ENCODE peak calls at places on chromosomes 5 and 9, in four cellular contexts. One of them, this sample, is unnamed.
A peak's percentile ranks its signal among the peaks of the same experiment; 100 is the strongest.

GRCh38 chr9:105129731-105130130 is 114.7 kb upstream of the SLC44A1 start:
- DNase-seq in IMR-90: no peak
- DNase-seq in H1: no peak
- DNase-seq in K562: no peak
- DNase-seq in this sample: no peak

GRCh38 chr9:123482295-123482970 is 126.4 kb downstream of the CRB2 start:
- DNase-seq in IMR-90: no peak
- DNase-seq in H1: peak; percentile 68
- DNase-seq in K562: no peak
- DNase-seq in this sample: no peak

GRCh38 chr5:59746261-59746765 is 147.2 kb downstream of the PDE4D start:
- DNase-seq in IMR-90: peak; percentile 6
- DNase-seq in H1: no peak
- DNase-seq in K562: no peak
- DNase-seq in this sample: no peak

GRCh38 chr5:90142531-90142930 is 267.0 kb downstream of the CETN3 start:
- DNase-seq in IMR-90: no peak
- DNase-seq in H1: no peak
- DNase-seq in K562: no peak
- DNase-seq in this sample: no peak

GRCh38 chr9:114930063-114930812 is at the start of gene TNFSF8:
- DNase-seq in IMR-90: no peak
- DNase-seq in H1: no peak
- DNase-seq in K562: no peak
- DNase-seq in this sample: no peak

GRCh38 chr9:128702949-128703615 is 779 bp downstream of the PKN3 start:
- DNase-seq in IMR-90: no peak
- DNase-seq in H1: no peak
- DNase-seq in K562: peak; percentile 68
- DNase-seq in this sample: no peak

GRCh38 chr9:117224676-117225075 is 190.2 kb downstream of the ASTN2 start:
- DNase-seq in IMR-90: no peak
- DNase-seq in H1: peak; percentile 34
- DNase-seq in K562: no peak
- DNase-seq in this sample: no peak

GRCh38 chr9:89666364-89666763 is 61.6 kb downstream of the GADD45G start:
- DNase-seq in IMR-90: no peak
- DNase-seq in H1: no peak
- DNase-seq in K562: no peak
- DNase-seq in this sample: no peak

GRCh38 chr5:122004201-122004600 is 42.4 kb downstream of the SRFBP1 start:
- DNase-seq in IMR-90: no peak
- DNase-seq in H1: no peak
- DNase-seq in K562: no peak
- DNase-seq in this sample: no peak

GRCh38 chr5:9765421-9765820 is 135.3 kb upstream of the TAS2R1 start:
- DNase-seq in IMR-90: peak; percentile 93
- DNase-seq in H1: no peak
- DNase-seq in K562: no peak
- DNase-seq in this sample: no peak

GRCh38 chr5:59709346-59709821 is 184.1 kb downstream of the PDE4D start:
- DNase-seq in IMR-90: no peak
- DNase-seq in H1: peak; percentile 47
- DNase-seq in K562: no peak
- DNase-seq in this sample: no peak

DNA sequence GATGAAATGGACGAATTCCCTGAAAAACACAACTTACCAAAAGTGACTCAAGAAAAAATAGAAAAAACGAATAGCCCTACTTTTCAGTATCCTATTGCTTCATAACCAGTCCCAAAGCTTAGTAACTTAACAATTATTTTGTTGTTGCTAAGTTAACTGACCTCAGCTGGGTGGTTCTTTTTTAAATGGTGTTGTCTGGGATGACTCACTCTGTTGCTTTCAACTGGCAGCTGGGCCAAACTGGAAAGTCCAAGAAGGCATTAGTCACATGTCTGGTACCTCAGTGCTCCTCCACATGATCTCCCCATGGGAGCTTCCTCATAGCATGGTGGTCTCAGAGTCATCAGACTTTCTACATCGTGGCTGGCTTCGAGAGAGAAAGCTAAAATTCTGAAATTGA is 47.8 kb upstream of the ADAMTS2 start:
- DNase-seq in IMR-90: peak; percentile 80
- DNase-seq in H1: no peak
- DNase-seq in K562: no peak
- DNase-seq in this sample: no peak
- H3K27ac ChIP-seq in IMR-90: no peak overlapping the region
- H3K27ac ChIP-seq in H1: no peak overlapping the region
- H3K27ac ChIP-seq in K562: no peak overlapping the region
- H3K27ac ChIP-seq in this sample: no peak overlapping the region

GRCh38 chr5:52964138-52964537 is 25.0 kb upstream of the ITGA2 start:
- DNase-seq in IMR-90: peak; percentile 17
- DNase-seq in H1: no peak
- DNase-seq in K562: no peak
- DNase-seq in this sample: no peak
- TF ChIP-seq CHD1 in IMR-90: no peak
- TF ChIP-seq CHD1 in H1: no peak
- TF ChIP-seq CHD1 in K562: no peak
- TF ChIP-seq CHD1 in this sample: no peak

GRCh38 chr9:32345243-32345642 is 39.2 kb upstream of the ACO1 start:
- DNase-seq in IMR-90: no peak
- DNase-seq in H1: peak; percentile 62
- DNase-seq in K562: no peak
- DNase-seq in this sample: no peak

GRCh38 chr9:32339424-32339823 is 45.0 kb upstream of the ACO1 start:
- DNase-seq in IMR-90: no peak
- DNase-seq in H1: no peak
- DNase-seq in K562: no peak
- DNase-seq in this sample: peak; percentile 12

GRCh38 chr9:32340401-32340800 is 44.0 kb upstream of the ACO1 start:
- DNase-seq in IMR-90: no peak
- DNase-seq in H1: no peak
- DNase-seq in K562: no peak
- DNase-seq in this sample: no peak

GRCh38 chr9:32348289-32348688 is 36.2 kb upstream of the ACO1 start:
- DNase-seq in IMR-90: no peak
- DNase-seq in H1: no peak
- DNase-seq in K562: no peak
- DNase-seq in this sample: no peak

DNA sequence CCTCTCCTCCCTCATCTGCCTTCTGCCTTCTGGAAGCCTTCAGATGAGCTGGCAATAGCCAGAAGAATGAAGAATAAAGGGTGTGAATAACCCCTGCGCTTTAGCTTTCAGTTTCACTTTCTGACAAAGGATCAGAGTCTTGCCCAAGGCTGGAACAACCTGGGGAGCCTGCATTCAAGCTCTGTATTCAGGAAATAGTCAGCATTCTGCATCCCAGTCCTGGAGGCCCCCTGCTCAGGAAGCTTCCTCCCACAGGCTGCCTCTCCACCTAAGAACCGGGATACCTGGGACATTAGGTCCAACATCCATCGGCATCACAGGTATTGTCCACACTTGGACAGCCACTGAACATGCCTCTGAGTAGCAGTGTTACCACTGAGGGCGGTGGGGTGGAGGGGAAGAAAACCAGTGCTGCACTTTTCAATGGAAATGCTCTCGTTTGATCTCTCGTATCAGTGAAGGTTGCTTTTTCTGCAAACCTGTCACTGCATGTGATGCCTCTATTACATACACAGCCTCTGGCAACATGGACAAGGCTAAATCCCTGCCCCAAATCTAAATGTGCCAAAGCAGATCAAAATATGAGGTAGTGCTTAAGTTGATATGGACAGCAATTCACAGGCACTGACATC is 39.8 kb upstream of the ACO1 start:
- DNase-seq in IMR-90: peak; percentile 11
- DNase-seq in H1: peak; percentile 43
- DNase-seq in K562: no peak
- DNase-seq in this sample: no peak
- H3K27ac ChIP-seq in IMR-90: no peak overlapping the region
- H3K27ac ChIP-seq in H1: peak overlapping the region; percentile 78
- H3K27ac ChIP-seq in K562: no peak overlapping the region
- H3K27ac ChIP-seq in this sample: no peak overlapping the region

GRCh38 chr5:29085142-29085541 is 2046.8 kb upstream of the CDH9 start:
- DNase-seq in IMR-90: no peak
- DNase-seq in H1: no peak
- DNase-seq in K562: no peak
- DNase-seq in this sample: no peak

GRCh38 chr5:29077451-29077850 is 2039.1 kb upstream of the CDH9 start:
- DNase-seq in IMR-90: no peak
- DNase-seq in H1: no peak
- DNase-seq in K562: no peak
- DNase-seq in this sample: no peak

DNA sequence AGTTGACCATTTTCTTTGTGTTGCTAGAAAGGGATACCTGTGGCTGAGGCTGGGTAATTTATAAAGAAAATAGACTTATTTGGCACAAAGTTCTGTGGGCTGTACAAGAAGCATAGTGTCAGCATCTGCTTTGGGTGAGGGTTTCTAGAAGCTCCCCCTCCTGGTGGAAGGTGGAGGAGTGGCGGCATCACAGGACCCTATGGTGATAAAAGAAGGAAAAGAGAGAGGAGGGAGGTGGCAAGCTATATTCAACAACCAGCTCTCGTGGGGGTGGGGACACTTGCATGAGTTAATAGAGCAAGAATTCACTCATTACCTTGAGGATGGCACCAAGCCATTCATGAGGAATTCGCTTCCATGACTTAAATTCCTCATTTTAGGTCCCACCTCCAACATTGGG is 2041.4 kb upstream of the CDH9 start:
- DNase-seq in IMR-90: no peak
- DNase-seq in H1: peak; percentile 39
- DNase-seq in K562: peak; percentile 5
- DNase-seq in this sample: no peak
- TF ChIP-seq CHD1 in IMR-90: no peak
- TF ChIP-seq CHD1 in H1: no peak
- TF ChIP-seq CHD1 in K562: no peak
- TF ChIP-seq CHD1 in this sample: no peak

GRCh38 chr5:149464796-149465489 is 85.9 kb upstream of the IL17B start:
- DNase-seq in IMR-90: peak; percentile 78
- DNase-seq in H1: no peak
- DNase-seq in K562: no peak
- DNase-seq in this sample: no peak
- H3K27ac ChIP-seq in IMR-90: peak overlapping the region; percentile 89
- H3K27ac ChIP-seq in H1: no peak overlapping the region
- H3K27ac ChIP-seq in K562: peak overlapping the region; percentile 20
- H3K27ac ChIP-seq in this sample: no peak overlapping the region

GRCh38 chr5:6611561-6612256 is 21.1 kb downstream of the NSUN2 start:
- DNase-seq in IMR-90: no peak
- DNase-seq in H1: no peak
- DNase-seq in K562: no peak
- DNase-seq in this sample: no peak
- TF ChIP-seq CHD1 in IMR-90: no peak
- TF ChIP-seq CHD1 in H1: no peak
- TF ChIP-seq CHD1 in K562: no peak
- TF ChIP-seq CHD1 in this sample: no peak

This sample was measured in GM12878.